ENCODE peak calls at places on chromosomes 2 and 18, in four cellular contexts. B is HCT116, Y is GM12878, D is HepG2. X is an unnamed sample.

GRCh38 chr2:101545940-101546339 is 71.0 kb upstream of the RFX8 start:
- DNase-seq in B (no peak), Y (no peak), D (no peak), X (no peak)

GRCh38 chr2:16664809-16665745 is 557 bp downstream of the CYRIA start:
- DNase-seq in B (no peak), Y (no peak), D (no peak), X (no peak)

GRCh38 chr2:113202305-113203216 is 28.8 kb downstream of the PSD4 start:
- DNase-seq in B (no peak), Y (no peak), D (no peak), X (no peak)

GRCh38 chr2:160683206-160683605 is 189.6 kb upstream of the RBMS1 start:
- DNase-seq in B (no peak), Y (no peak), D (no peak), X (no peak)

GRCh38 chr2:235779444-235779896 is 285.6 kb downstream of the AGAP1 start:
- DNase-seq in B (peak), Y (no peak), D (peak), X (peak)

GRCh38 chr2:178193496-178193822 is 853 bp upstream of the OSBPL6 start:
- DNase-seq in B (no peak), Y (no peak), D (peak), X (peak)

GRCh38 chr2:22487036-22487435 is 897.9 kb upstream of the KLHL29 start:
- DNase-seq in B (no peak), Y (no peak), D (no peak), X (no peak)

GRCh38 chr2:7819316-7819715 is 862.5 kb upstream of the ID2 start:
- DNase-seq in B (no peak), Y (no peak), D (no peak), X (no peak)

GRCh38 chr2:196162586-196163180 is 8.7 kb downstream of the STK17B start:
- DNase-seq in B (no peak), Y (no peak), D (no peak), X (no peak)

GRCh38 chr18:33805592-33805991 is 227.6 kb downstream of the ASXL3 start:
- DNase-seq in B (no peak), Y (no peak), D (no peak), X (no peak)

GRCh38 chr2:217858519-217859466 is 144.0 kb downstream of the TNS1 start:
- DNase-seq in B (no peak), Y (no peak), D (peak), X (peak)

GRCh38 chr2:46999084-46999483 is 83.5 kb upstream of the MCFD2 start:
- DNase-seq in B (no peak), Y (no peak), D (no peak), X (no peak)

GRCh38 chr2:62934501-62934900 is 116.1 kb upstream of the OTX1 start:
- DNase-seq in B (no peak), Y (no peak), D (no peak), X (no peak)

GRCh38 chr18:55588001-55588875 is at the start of gene TCF4:
- DNase-seq in B (no peak), Y (no peak), D (no peak), X (peak)

GRCh38 chr2:236164983-236165301 is 3.2 kb downstream of the GBX2 start:
- DNase-seq in B (no peak), Y (no peak), D (no peak), X (no peak)

GRCh38 chr2:181680055-181680936 is at the start of gene NEUROD1:
- DNase-seq in B (no peak), Y (no peak), D (no peak), X (no peak)

GRCh38 chr18:76886112-76886511 is 63.8 kb downstream of the ZNF236 start:
- DNase-seq in B (no peak), Y (no peak), D (no peak), X (no peak)

GRCh38 chr2:151007365-151007764 is 254.3 kb downstream of the RBM43 start:
- DNase-seq in B (no peak), Y (no peak), D (no peak), X (no peak)

GRCh38 chr2:88258208-88258607 is 88.1 kb downstream of the THNSL2 start:
- DNase-seq in B (no peak), Y (no peak), D (no peak), X (no peak)

GRCh38 chr2:43927442-43927841 is 68.3 kb downstream of the LRPPRC start:
- DNase-seq in B (no peak), Y (peak), D (no peak), X (no peak)

GRCh38 chr2:212237350-212238095 is 301.1 kb downstream of the ERBB4 start:
- DNase-seq in B (no peak), Y (no peak), D (no peak), X (no peak)

GRCh38 chr18:57970356-57971095 is 73.5 kb upstream of the NEDD4L start:
- DNase-seq in B (peak), Y (no peak), D (peak), X (peak)

GRCh38 chr2:56713161-56713676 is 529.4 kb downstream of the CCDC85A start:
- DNase-seq in B (no peak), Y (no peak), D (no peak), X (no peak)

GRCh38 chr2:204669386-204669785 is 124.1 kb downstream of the PARD3B start:
- DNase-seq in B (no peak), Y (no peak), D (no peak), X (no peak)

GRCh38 chr2:234969329-234970157 is 17.7 kb downstream of the SH3BP4 start:
- DNase-seq in B (no peak), Y (no peak), D (no peak), X (no peak)

GRCh38 chr2:10759151-10759714 is 37.8 kb downstream of the ATP6V1C2 start:
- DNase-seq in B (no peak), Y (no peak), D (no peak), X (no peak)

GRCh38 chr18:48949606-48950535 is 894 bp downstream of the SMAD7 start:
- DNase-seq in B (no peak), Y (no peak), D (no peak), X (no peak)

GRCh38 chr2:74525717-74526648 is at the start of gene DQX1:
- DNase-seq in B (no peak), Y (peak), D (peak), X (no peak)

GRCh38 chr2:67272195-67272594 is 124.9 kb upstream of the ETAA1 start:
- DNase-seq in B (no peak), Y (no peak), D (no peak), X (no peak)

GRCh38 chr2:70851704-70852103 is 16.1 kb upstream of the CD207 start:
- DNase-seq in B (no peak), Y (peak), D (no peak), X (no peak)

GRCh38 chr2:177164584-177165052 is 48.0 kb upstream of the HNRNPA3 start:
- DNase-seq in B (peak), Y (peak), D (peak), X (peak)

GRCh38 chr2:232421189-232421785 is 14.6 kb downstream of the ALPG start:
- DNase-seq in B (peak), Y (no peak), D (no peak), X (no peak)

GRCh38 chr2:182715121-182715895 is 749 bp upstream of the DNAJC10 start:
- DNase-seq in B (no peak), Y (no peak), D (peak), X (no peak)

GRCh38 chr2:119196301-119197124 is 27.1 kb upstream of the STEAP3 start:
- DNase-seq in B (no peak), Y (no peak), D (no peak), X (no peak)

GRCh38 chr2:58796239-58796638 is 555.1 kb upstream of the FANCL start:
- DNase-seq in B (no peak), Y (no peak), D (no peak), X (no peak)

GRCh38 chr2:69985684-69986083 is 24.3 kb upstream of the ASPRV1 start:
- DNase-seq in B (no peak), Y (no peak), D (no peak), X (no peak)

GRCh38 chr2:196758474-196759377 is 40.8 kb downstream of the GTF3C3 start:
- DNase-seq in B (no peak), Y (no peak), D (no peak), X (no peak)

DNA sequence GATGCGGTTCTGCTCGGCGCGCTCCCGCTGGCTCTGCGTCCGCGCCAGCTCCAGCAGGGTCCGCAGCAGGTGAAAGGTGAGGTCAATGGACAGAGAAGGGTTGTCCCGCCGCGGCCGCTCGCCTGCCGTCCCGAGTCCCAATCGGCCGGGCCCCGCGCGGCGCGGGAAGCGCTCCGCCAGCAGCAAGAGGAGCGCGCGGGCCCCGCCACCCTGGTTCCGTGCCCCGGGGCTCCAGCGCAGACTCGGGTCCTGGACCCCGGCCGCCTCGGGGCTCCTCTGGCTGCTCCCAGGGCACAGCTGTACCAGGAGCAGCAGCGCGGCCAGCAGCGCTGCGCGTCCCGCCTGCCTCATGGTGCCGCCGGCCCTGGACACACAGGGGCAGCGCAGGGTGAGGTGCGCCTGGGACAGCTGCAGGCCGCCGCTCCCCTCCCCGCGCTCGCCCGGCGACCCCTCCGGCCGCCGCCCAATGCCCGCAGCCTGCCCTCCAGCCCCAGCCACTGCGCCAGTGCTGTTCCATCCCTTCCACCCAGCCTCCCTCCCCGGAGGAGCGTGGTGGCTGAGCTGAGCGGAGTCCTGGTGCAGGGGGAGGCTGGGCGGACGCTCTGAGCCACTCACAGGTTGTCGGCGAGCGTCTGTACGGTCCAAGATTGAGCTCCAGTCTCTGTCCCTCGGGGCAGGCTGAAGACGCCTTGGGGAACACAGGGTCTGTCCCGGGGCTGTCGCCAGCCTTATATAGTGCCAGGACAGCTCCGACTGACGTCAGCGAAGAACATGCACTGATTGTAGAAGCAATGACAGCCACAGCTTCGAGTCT is 493 bp downstream of the UCN start:
- DNase-seq in B (no peak), Y (no peak), D (no peak), X (no peak)
- TF ChIP-seq ZBTB33 in B (no peak), Y (no peak), D (no peak), X (peak)

GRCh38 chr2:72991439-72991725 is 74.1 kb downstream of the EMX1 start:
- DNase-seq in B (no peak), Y (no peak), D (no peak), X (no peak)

GRCh38 chr2:72990695-72991438 is 73.5 kb downstream of the EMX1 start:
- DNase-seq in B (no peak), Y (no peak), D (no peak), X (no peak)

GRCh38 chr2:72988041-72988440 is 70.7 kb downstream of the EMX1 start:
- DNase-seq in B (no peak), Y (no peak), D (no peak), X (no peak)

GRCh38 chr2:72989770-72990556 is 72.6 kb downstream of the EMX1 start:
- DNase-seq in B (no peak), Y (no peak), D (no peak), X (no peak)

GRCh38 chr2:72988726-72989273 is 71.5 kb downstream of the EMX1 start:
- DNase-seq in B (no peak), Y (no peak), D (no peak), X (no peak)
- TF ChIP-seq ZBTB33 in B (no peak), Y (no peak), D (no peak), X (no peak)

GRCh38 chr2:173858297-173858731 is 106.9 kb downstream of the SP3 start:
- DNase-seq in B (no peak), Y (peak), D (no peak), X (no peak)

GRCh38 chr2:173855686-173856085 is 109.5 kb downstream of the SP3 start:
- DNase-seq in B (no peak), Y (no peak), D (no peak), X (no peak)

GRCh38 chr2:173851256-173851655 is 113.9 kb downstream of the SP3 start:
- DNase-seq in B (no peak), Y (no peak), D (no peak), X (no peak)

GRCh38 chr2:173854141-173854540 is 111.0 kb downstream of the SP3 start:
- DNase-seq in B (no peak), Y (no peak), D (no peak), X (no peak)

DNA sequence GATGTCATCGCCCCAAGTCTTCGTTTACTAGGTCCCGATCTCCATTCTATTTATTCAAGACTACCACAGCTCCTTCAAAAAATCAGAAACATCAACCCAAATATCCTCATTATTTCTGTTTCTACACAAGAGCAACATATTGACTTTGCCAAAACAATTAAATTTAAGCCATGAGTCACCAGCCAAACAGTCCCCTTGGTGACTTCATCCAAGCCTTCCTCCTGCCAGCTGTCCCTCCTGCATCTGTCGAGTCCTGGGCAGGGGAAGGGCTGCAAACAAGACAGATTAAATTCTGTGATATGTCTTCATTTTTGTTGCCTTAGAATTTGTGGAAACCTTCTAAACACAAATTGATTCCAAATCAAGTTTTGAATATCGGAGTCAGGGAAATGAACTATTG is 110.3 kb downstream of the SP3 start:
- DNase-seq in B (no peak), Y (no peak), D (no peak), X (no peak)
- TF ChIP-seq ZBTB33 in B (no peak), Y (no peak), D (no peak), X (no peak)

GRCh38 chr2:184765048-184765881 is 166.9 kb downstream of the ZNF804A start:
- DNase-seq in B (no peak), Y (no peak), D (no peak), X (no peak)

GRCh38 chr2:184756885-184757284 is 158.6 kb downstream of the ZNF804A start:
- DNase-seq in B (no peak), Y (no peak), D (no peak), X (no peak)

GRCh38 chr2:184756161-184756560 is 157.8 kb downstream of the ZNF804A start:
- DNase-seq in B (no peak), Y (no peak), D (no peak), X (no peak)

GRCh38 chr2:184760931-184761330 is 162.6 kb downstream of the ZNF804A start:
- DNase-seq in B (no peak), Y (no peak), D (no peak), X (no peak)
- TF ChIP-seq ZBTB33 in B (no peak), Y (no peak), D (no peak), X (no peak)

GRCh38 chr18:59909289-59910036 is 9.7 kb downstream of the PMAIP1 start:
- DNase-seq in B (no peak), Y (no peak), D (no peak), X (no peak)
- TF ChIP-seq ZBTB33 in B (no peak), Y (no peak), D (no peak), X (no peak)

GRCh38 chr18:3693385-3693784 is 243.4 kb downstream of the TGIF1 start:
- DNase-seq in B (no peak), Y (no peak), D (no peak), X (no peak)

GRCh38 chr18:3692691-3693090 is 242.7 kb downstream of the TGIF1 start:
- DNase-seq in B (no peak), Y (no peak), D (no peak), X (no peak)

GRCh38 chr18:3690682-3691066 is 240.7 kb downstream of the TGIF1 start:
- DNase-seq in B (no peak), Y (no peak), D (no peak), X (no peak)

GRCh38 chr18:3689986-3690681 is 240.2 kb downstream of the TGIF1 start:
- DNase-seq in B (no peak), Y (no peak), D (no peak), X (no peak)

DNA sequence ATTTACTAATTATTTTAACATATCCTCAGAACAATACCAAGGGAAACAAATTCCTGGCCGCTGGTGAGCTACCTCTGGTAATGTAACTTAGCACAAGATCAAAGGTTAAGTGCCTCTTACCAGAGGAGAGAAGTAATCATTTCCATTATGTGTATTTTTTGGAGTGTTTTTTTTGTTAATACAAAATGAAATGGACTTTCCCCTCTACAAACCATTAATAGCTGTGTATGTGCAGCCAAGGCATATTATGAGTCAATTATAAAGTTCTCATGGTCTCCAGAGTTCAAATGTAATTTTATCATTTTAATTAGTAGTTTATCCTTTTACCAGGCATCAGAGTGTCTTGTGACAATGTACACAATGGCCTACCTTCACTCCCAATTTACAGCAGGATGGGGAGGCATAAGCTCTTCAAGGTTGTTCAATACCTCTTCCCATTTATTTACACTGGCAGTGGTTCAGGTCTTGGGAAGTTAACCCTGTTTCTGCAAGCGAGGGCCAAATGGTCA is 242.2 kb downstream of the TGIF1 start:
- DNase-seq in B (no peak), Y (no peak), D (peak), X (no peak)
- TF ChIP-seq ZBTB33 in B (no peak), Y (no peak), D (no peak), X (no peak)

DNA sequence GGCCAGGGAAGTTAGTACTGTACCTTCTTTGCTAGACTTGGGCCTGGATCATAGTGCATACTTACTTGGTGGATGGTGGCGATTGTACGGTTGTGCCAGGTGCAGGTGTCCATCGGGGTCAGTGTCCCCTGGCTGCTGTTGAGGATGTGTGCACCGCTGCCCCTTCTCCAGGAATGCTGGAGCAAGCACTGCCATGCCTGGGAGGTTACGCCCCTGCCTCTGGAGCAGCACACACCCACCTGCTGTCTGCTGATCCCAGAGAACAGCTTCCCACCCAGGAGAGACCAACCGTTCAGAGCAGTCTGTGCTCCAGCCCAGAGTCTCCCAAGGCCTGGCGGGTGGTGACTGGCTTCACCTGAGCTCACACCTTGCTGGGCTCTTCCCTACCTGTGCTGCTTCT is 286.8 kb upstream of the HS6ST1 start:
- DNase-seq in B (no peak), Y (no peak), D (no peak), X (no peak)
- TF ChIP-seq ZBTB33 in B (no peak), Y (no peak), D (no peak), X (no peak)

GRCh38 chr2:144456680-144457079 is 63.2 kb downstream of the ZEB2 start:
- DNase-seq in B (no peak), Y (no peak), D (no peak), X (no peak)
- TF ChIP-seq ZBTB33 in B (no peak), Y (no peak), D (no peak), X (no peak)

GRCh38 chr2:95344656-95345055 is 47.5 kb downstream of the KCNIP3 start:
- DNase-seq in B (no peak), Y (no peak), D (no peak), X (no peak)
- TF ChIP-seq ZBTB33 in B (no peak), Y (no peak), D (no peak), X (no peak)